ENCODE peak calls at places on chromosomes 7 and 10, in nine cellular contexts. S is stomach, Z is HCT116, G is GM23338, W is SK-N-SH, C is HepG2, H is K562, P is spleen, X is transverse colon. N is an unnamed sample. For H3K4me1, the result is how much of the 10 kb centered on the place peaks cover.

GRCh38 chr10:14879801-14880193 is 1.1 kb downstream of the SUV39H2 start:
- DNase-seq in W (peak), Z (no peak), G (peak), X (no peak), H (no peak), P (no peak), C (no peak), S (no peak), N (no peak)

GRCh38 chr7:131374821-131375220 is 47.1 kb downstream of the MKLN1 start:
- DNase-seq in Z (no peak), P (no peak), W (no peak), C (no peak), G (no peak), X (no peak), H (no peak), S (no peak), N (no peak)

GRCh38 chr7:21767300-21767900 is 178.3 kb downstream of the CDCA7L start:
- DNase-seq in W (peak), X (peak), H (peak), Z (peak), G (peak), C (peak), P (no peak), S (peak), N (peak)

GRCh38 chr10:16894834-16895233 is 77.6 kb upstream of the RSU1 start:
- DNase-seq in G (no peak), H (no peak), C (no peak), P (no peak), Z (no peak), S (no peak), X (no peak), W (no peak), N (no peak)

GRCh38 chr10:74825033-74825370 is 1.4 kb upstream of the KAT6B start:
- DNase-seq in P (peak), H (peak), X (peak), G (peak), C (no peak), S (peak), W (no peak), Z (no peak), N (no peak)

GRCh38 chr10:121644501-121644900 is 46.3 kb upstream of the FGFR2 start:
- DNase-seq in C (no peak), W (peak), H (no peak), X (no peak), G (no peak), P (no peak), Z (no peak), S (no peak), N (no peak)

GRCh38 chr7:106139253-106140251 is 27.4 kb upstream of the SYPL1 start:
- DNase-seq in H (no peak), C (no peak), X (peak), Z (no peak), S (no peak), G (no peak), W (no peak), P (no peak), N (peak)

GRCh38 chr7:125201002-125201401 is 271.4 kb upstream of the POT1 start:
- DNase-seq in H (no peak), Z (no peak), W (no peak), S (no peak), P (no peak), G (no peak), X (no peak), C (no peak), N (no peak)

GRCh38 chr7:596819-597182 is 77.2 kb upstream of the PDGFA start:
- DNase-seq in H (no peak), Z (no peak), C (no peak), P (no peak), S (no peak), G (no peak), X (no peak), W (no peak), N (no peak)

GRCh38 chr10:132774905-132775863 is 10.8 kb downstream of the NKX6-2 start:
- DNase-seq in P (no peak), G (peak), C (no peak), Z (peak), H (no peak), S (peak), W (no peak), X (peak), N (peak)

GRCh38 chr7:1083729-1084657 is 3.9 kb upstream of the GPER1 start:
- DNase-seq in S (peak), C (no peak), X (peak), G (no peak), H (no peak), W (no peak), Z (no peak), P (peak), N (peak)

GRCh38 chr10:106401161-106401560 is 763.3 kb downstream of the SORCS1 start:
- DNase-seq in C (no peak), H (no peak), S (no peak), X (no peak), P (no peak), Z (no peak), G (peak), W (no peak), N (no peak)

GRCh38 chr10:33136781-33137180 is 178.8 kb upstream of the ITGB1 start:
- DNase-seq in P (no peak), G (no peak), Z (peak), X (no peak), W (no peak), C (no peak), H (no peak), S (no peak), N (no peak)

GRCh38 chr7:65907501-65908198 is 34.8 kb downstream of the VKORC1L1 start:
- DNase-seq in P (no peak), Z (no peak), S (no peak), H (no peak), W (no peak), X (no peak), G (peak), C (peak), N (no peak)

GRCh38 chr7:77516085-77516484 is 21.0 kb upstream of the PTPN12 start:
- DNase-seq in Z (no peak), C (peak), X (no peak), S (no peak), W (no peak), P (no peak), H (no peak), G (no peak), N (no peak)

GRCh38 chr7:105769951-105770628 is 106.3 kb downstream of the ATXN7L1 start:
- DNase-seq in Z (peak), C (no peak), G (no peak), X (no peak), H (peak), S (no peak), W (peak), P (peak), N (no peak)

GRCh38 chr10:15842493-15843169 is 17.7 kb downstream of the MINDY3 start:
- DNase-seq in P (no peak), Z (no peak), G (no peak), H (no peak), C (no peak), S (no peak), W (no peak), X (no peak), N (no peak)

GRCh38 chr7:132488634-132489302 is 87.5 kb downstream of the PLXNA4 start:
- DNase-seq in G (no peak), C (no peak), P (no peak), H (no peak), S (no peak), X (no peak), Z (no peak), W (peak), N (no peak)

GRCh38 chr7:130560972-130561371 is 69.1 kb downstream of the MEST start:
- DNase-seq in P (no peak), C (peak), Z (peak), S (no peak), W (no peak), G (peak), X (no peak), H (peak), N (no peak)

GRCh38 chr10:112649492-112650152 is 202.6 kb downstream of the VTI1A start:
- DNase-seq in X (no peak), P (no peak), Z (no peak), C (no peak), S (no peak), H (no peak), W (no peak), G (no peak), N (no peak)

GRCh38 chr7:118583651-118584050 is 359.1 kb downstream of the ANKRD7 start:
- DNase-seq in S (no peak), X (no peak), G (no peak), P (no peak), C (no peak), H (no peak), W (no peak), Z (no peak), N (no peak)

GRCh38 chr10:51063659-51064535 is 10.4 kb upstream of the PRKG1 start:
- DNase-seq in W (peak), P (no peak), X (no peak), Z (peak), H (peak), S (no peak), C (peak), G (peak), N (no peak)

GRCh38 chr10:34627331-34627730 is 187.8 kb downstream of the PARD3 start:
- DNase-seq in H (no peak), C (no peak), X (no peak), P (no peak), S (no peak), W (no peak), G (no peak), Z (no peak), N (no peak)

GRCh38 chr10:44046605-44047004 is 338.3 kb downstream of the CXCL12 start:
- DNase-seq in W (no peak), C (no peak), S (peak), X (no peak), P (no peak), Z (no peak), G (no peak), H (no peak), N (no peak)

GRCh38 chr10:88216976-88217375 is 353.6 kb downstream of the PTEN start:
- DNase-seq in X (peak), C (no peak), P (no peak), S (no peak), H (peak), G (no peak), Z (no peak), W (no peak), N (no peak)

GRCh38 chr10:95573497-95573896 is 12.3 kb upstream of the SORBS1 start:
- DNase-seq in H (no peak), G (no peak), X (no peak), Z (no peak), P (no peak), W (no peak), C (no peak), S (no peak), N (no peak)

GRCh38 chr10:63466168-63466935 is 575 bp upstream of the JMJD1C start:
- DNase-seq in S (peak), G (peak), H (peak), P (peak), Z (peak), X (peak), C (peak), W (peak), N (peak)

GRCh38 chr10:96022739-96023138 is 20.6 kb upstream of the CCNJ start:
- DNase-seq in G (no peak), S (no peak), P (no peak), X (no peak), C (no peak), H (peak), W (no peak), Z (no peak), N (no peak)

GRCh38 chr7:14137676-14138075 is 148.2 kb upstream of the ETV1 start:
- DNase-seq in G (no peak), S (no peak), C (no peak), H (no peak), W (no peak), Z (no peak), X (no peak), P (no peak), N (no peak)

GRCh38 chr7:156833311-156833710 is 59.7 kb downstream of the LMBR1 start:
- DNase-seq in S (no peak), X (no peak), C (no peak), G (no peak), H (no peak), P (no peak), Z (no peak), W (no peak), N (no peak)

GRCh38 chr10:49552277-49552676 is 13.4 kb upstream of the ERCC6 start:
- DNase-seq in P (no peak), W (no peak), X (no peak), H (no peak), Z (no peak), G (no peak), C (no peak), S (no peak), N (no peak)
- H3K27ac ChIP-seq in P (no peak), W (peak), X (no peak), H (no peak), Z (no peak), G (no peak), C (no peak), S (no peak), N (no peak)

DNA sequence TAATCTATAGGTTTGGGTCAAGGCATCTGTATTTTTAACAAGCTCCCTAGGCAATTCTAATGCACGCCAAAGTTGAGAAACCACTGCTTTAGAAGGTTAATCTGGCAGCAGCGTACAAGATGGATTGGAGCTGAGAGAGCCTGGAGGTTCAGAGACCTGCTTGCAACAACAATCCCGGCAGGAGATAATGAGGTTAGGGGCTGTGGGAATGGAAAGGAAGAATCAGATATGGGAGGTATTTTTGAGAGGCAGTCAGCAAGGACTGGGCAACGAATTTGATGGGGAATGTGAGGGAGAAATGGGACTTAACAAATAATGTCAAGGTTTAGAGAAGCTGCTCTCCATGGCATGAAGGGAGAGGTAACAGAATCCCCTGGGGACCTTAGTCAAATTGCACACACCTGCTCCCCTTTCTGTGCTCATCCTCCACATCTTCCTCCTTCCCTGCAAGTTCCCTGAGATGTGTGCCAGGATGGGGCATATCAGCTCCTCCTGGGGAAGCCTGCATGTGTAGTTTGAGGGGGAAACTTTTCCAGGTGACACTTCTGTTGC is 731.0 kb upstream of the GALNT17 start:
- DNase-seq in S (no peak), W (no peak), P (no peak), G (no peak), H (no peak), C (no peak), Z (no peak), X (no peak), N (no peak)
- H3K4me1 ChIP-seq in S (under half), W (under half), P (under half), G (under half), H (under half), C (under half), Z (under half), X (under half), N (under half)

GRCh38 chr10:60823324-60823723 is 45.0 kb downstream of the CDK1 start:
- DNase-seq in Z (no peak), P (no peak), W (no peak), G (no peak), S (no peak), H (no peak), C (no peak), X (no peak), N (no peak)

GRCh38 chr10:60828489-60828852 is 50.2 kb downstream of the CDK1 start:
- DNase-seq in S (no peak), Z (no peak), X (no peak), W (no peak), G (no peak), H (peak), C (no peak), P (no peak), N (no peak)

GRCh38 chr10:60825520-60825919 is 47.2 kb downstream of the CDK1 start:
- DNase-seq in Z (no peak), S (no peak), X (no peak), W (no peak), H (no peak), G (no peak), P (no peak), C (no peak), N (no peak)

GRCh38 chr10:60827791-60828488 is 49.7 kb downstream of the CDK1 start:
- DNase-seq in S (no peak), P (no peak), G (peak), X (no peak), Z (no peak), W (no peak), H (peak), C (peak), N (no peak)
- TF ChIP-seq POLR2AphosphoS5 in S (no peak), P (no peak), G (no peak), X (no peak), Z (no peak), W (no peak), H (no peak), C (no peak), N (peak)

DNA sequence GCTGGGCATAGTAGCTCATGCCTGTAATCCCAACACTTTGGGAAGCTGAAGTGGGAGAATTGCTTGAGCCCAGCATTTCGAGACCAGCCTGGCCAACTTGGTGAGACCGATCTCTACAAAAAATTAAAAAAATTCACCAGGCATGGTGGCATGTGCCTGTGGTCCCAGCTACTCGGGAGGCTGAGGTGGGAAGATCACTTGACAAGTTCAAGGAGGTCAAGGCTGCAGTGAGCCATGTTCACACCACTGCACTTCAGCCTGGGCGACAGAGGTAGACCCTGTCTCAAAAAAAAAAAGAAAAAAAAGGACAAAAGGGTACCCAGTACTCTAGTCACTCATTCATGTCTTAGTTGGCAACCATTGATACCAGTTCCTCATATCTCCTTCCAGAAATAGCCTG is 5.3 kb downstream of the ABCC2 start:
- DNase-seq in W (no peak), S (no peak), Z (no peak), X (no peak), P (no peak), G (no peak), C (no peak), H (no peak), N (no peak)
- H3K27ac ChIP-seq in W (no peak), S (peak), Z (no peak), X (peak), P (peak), G (no peak), C (no peak), H (no peak), N (no peak)

GRCh38 chr10:103616705-103617361 is 123.3 kb downstream of the NEURL1 start:
- DNase-seq in G (no peak), P (no peak), X (peak), W (no peak), S (peak), C (no peak), H (no peak), Z (no peak), N (no peak)
- H3K4me1 ChIP-seq in G (under half), P (under half), X (under half), W (half or more), S (half or more), C (under half), H (half or more), Z (under half), N (under half)

DNA sequence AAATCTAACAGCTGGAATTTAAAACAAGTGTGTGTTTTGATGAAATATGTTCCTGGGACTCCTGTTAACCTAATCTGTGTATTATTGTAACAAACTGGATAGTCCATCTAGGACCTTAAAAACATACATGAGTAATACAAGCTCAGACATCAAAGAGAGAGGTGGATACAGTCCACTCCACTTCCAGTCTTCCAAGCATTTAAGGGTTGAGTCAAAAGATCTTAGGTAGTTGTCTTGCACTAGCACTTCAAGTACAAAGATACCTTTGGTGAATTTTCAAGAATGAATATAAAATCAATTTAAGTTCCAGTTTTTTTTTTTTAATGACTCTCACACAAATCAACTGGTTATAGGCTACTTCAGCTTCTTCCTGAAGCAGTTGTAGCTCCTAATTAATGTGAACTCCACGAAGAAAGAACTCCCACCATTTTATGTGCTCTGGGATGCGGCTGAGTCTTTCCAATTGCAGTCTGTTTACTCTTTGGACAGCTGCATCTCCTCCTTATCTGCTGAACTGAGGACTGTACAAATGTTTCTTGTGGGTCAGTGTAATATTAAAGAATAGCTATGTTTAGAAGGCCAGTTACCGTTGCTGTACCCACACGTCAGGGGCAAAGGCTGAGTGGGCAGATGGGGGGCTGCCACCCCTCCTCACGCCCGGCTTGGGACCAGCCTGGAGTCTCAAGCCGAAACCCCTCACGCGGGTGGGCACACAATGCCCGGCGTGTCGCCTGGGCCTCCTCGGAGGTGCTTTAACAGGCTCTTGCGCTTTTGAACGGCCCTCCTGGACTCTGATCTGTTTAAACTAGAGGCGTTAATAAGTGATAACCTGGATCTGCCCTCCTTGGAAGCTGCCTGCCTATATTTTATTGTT is 2.9 kb upstream of the IGF2BP3 start:
- DNase-seq in W (peak), Z (no peak), X (no peak), P (no peak), S (no peak), C (peak), H (peak), G (no peak), N (peak)
- TF ChIP-seq POLR2AphosphoS5 in W (peak), Z (no peak), X (no peak), P (no peak), S (no peak), C (no peak), H (no peak), G (no peak), N (no peak)

GRCh38 chr10:110876000-110876399 is 4.3 kb downstream of the PDCD4 start:
- DNase-seq in W (no peak), Z (no peak), S (no peak), H (no peak), C (no peak), P (no peak), X (no peak), G (no peak), N (no peak)
- H3K27ac ChIP-seq in W (no peak), Z (no peak), S (peak), H (no peak), C (no peak), P (no peak), X (peak), G (no peak), N (no peak)

GRCh38 chr10:84406592-84406991 is 78.2 kb downstream of the CCSER2 start:
- DNase-seq in P (no peak), Z (no peak), C (no peak), S (no peak), W (no peak), G (no peak), X (no peak), H (no peak), N (no peak)

GRCh38 chr10:84401838-84402611 is 73.6 kb downstream of the CCSER2 start:
- DNase-seq in G (peak), S (no peak), Z (no peak), C (no peak), H (no peak), W (no peak), X (no peak), P (no peak), N (peak)

GRCh38 chr10:84407390-84408049 is 79.1 kb downstream of the CCSER2 start:
- DNase-seq in S (no peak), P (no peak), X (no peak), C (no peak), W (peak), H (no peak), Z (no peak), G (no peak), N (no peak)

GRCh38 chr10:84404783-84405182 is 76.4 kb downstream of the CCSER2 start:
- DNase-seq in G (no peak), H (no peak), S (no peak), C (no peak), Z (no peak), P (no peak), W (no peak), X (no peak), N (no peak)

DNA sequence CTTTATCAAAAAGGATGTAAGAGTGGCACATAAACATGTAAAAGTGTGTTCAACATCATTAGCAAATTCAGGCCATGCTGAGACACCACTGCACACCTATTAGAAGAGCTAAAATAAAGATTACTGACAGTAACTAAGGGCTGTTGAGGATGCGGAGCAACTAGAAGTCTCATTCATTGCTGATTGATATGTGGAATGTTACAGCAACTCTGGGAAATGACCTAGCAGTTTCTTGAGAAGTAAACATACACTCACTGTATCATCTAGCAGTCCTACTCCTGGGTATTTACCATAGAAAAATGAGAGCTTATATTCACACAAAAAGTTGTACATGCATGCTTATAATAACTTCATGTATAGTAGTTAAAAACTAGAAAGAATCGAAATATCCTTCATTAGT is 77.3 kb downstream of the CCSER2 start:
- DNase-seq in S (no peak), P (no peak), C (no peak), Z (no peak), W (no peak), H (no peak), X (no peak), G (no peak), N (no peak)
- H3K4me1 ChIP-seq in S (under half), P (under half), C (under half), Z (under half), W (under half), H (under half), X (under half), G (under half), N (under half)

GRCh38 chr10:92845926-92846325 is 2.4 kb upstream of the EXOC6 start:
- DNase-seq in P (no peak), S (no peak), C (no peak), Z (no peak), W (no peak), G (no peak), H (no peak), X (no peak), N (no peak)
- TF ChIP-seq POLR2AphosphoS5 in P (no peak), S (no peak), C (no peak), Z (no peak), W (no peak), G (no peak), H (no peak), X (no peak), N (peak)